ENCODE peak calls at places on chromosomes 6 and 20, in seven cellular contexts. D is colonic mucosa; K is ACHN; Z is H7; C is GM23248; U is left cardiac atrium; S is stimulated activated CD8-positive, alpha-beta memory T cell treated with anti-CD3 and anti-CD28 coated beads, Interleukin-4, amount 100 ng/mL, for 1 hour. B is an unnamed sample.

GRCh38 chr6:139181236-139181635 is 46.4 kb downstream of the HECA start:
- DNase-seq in D (no peak), K (no peak), Z (no peak), C (no peak), U (no peak), S (no peak), B (no peak)

GRCh38 chr6:87574237-87574636 is 15.6 kb downstream of the RARS2 start:
- DNase-seq in D (no peak), K (no peak), Z (no peak), C (no peak), U (no peak), S (no peak), B (no peak)

GRCh38 chr6:155380666-155381332 is 66.5 kb upstream of the TFB1M start:
- DNase-seq in D (no peak), K (no peak), Z (no peak), C (no peak), U (no peak), S (no peak), B (no peak)

GRCh38 chr6:115613488-115613887 is 447.2 kb downstream of the FRK start:
- DNase-seq in D (no peak), K (no peak), Z (no peak), C (peak), U (no peak), S (no peak), B (no peak)

GRCh38 chr6:65229768-65230167 is 477.3 kb downstream of the EYS start:
- DNase-seq in D (no peak), K (no peak), Z (no peak), C (no peak), U (no peak), S (no peak), B (no peak)

GRCh38 chr6:165760126-165760802 is 97.2 kb upstream of the PDE10A start:
- DNase-seq in D (no peak), K (no peak), Z (no peak), C (no peak), U (no peak), S (no peak), B (no peak)

GRCh38 chr6:139757766-139758655 is 383.6 kb upstream of the CITED2 start:
- DNase-seq in D (no peak), K (no peak), Z (no peak), C (peak), U (no peak), S (no peak), B (no peak)

GRCh38 chr6:44064089-44064947 is 62.9 kb downstream of the MRPL14 start:
- DNase-seq in D (no peak), K (peak), Z (peak), C (peak), U (peak), S (no peak), B (no peak)

GRCh38 chr20:22582386-22582959 is 1.9 kb downstream of the FOXA2 start:
- DNase-seq in D (no peak), K (no peak), Z (peak), C (no peak), U (no peak), S (no peak), B (no peak)

GRCh38 chr6:130020106-130020851 is 1.9 kb downstream of the L3MBTL3 start:
- DNase-seq in D (peak), K (peak), Z (peak), C (peak), U (peak), S (peak), B (no peak)

GRCh38 chr6:107489636-107490567 is at the start of gene SOBP:
- DNase-seq in D (peak), K (peak), Z (peak), C (peak), U (peak), S (no peak), B (no peak)

GRCh38 chr6:123448306-123448884 is 188.4 kb downstream of the TRDN start:
- DNase-seq in D (no peak), K (no peak), Z (no peak), C (no peak), U (no peak), S (no peak), B (no peak)

GRCh38 chr6:76555090-76555489 is 482.6 kb upstream of the IMPG1 start:
- DNase-seq in D (no peak), K (no peak), Z (no peak), C (no peak), U (no peak), S (no peak), B (no peak)

GRCh38 chr20:35226126-35226774 is at the start of gene MMP24:
- DNase-seq in D (no peak), K (no peak), Z (peak), C (no peak), U (no peak), S (no peak), B (no peak)

GRCh38 chr6:35025241-35026188 is 115.6 kb downstream of the TCP11 start:
- DNase-seq in D (no peak), K (no peak), Z (no peak), C (peak), U (no peak), S (no peak), B (no peak)

GRCh38 chr20:1163653-1164052 is 21.1 kb downstream of the TMEM74B start:
- DNase-seq in D (no peak), K (no peak), Z (no peak), C (no peak), U (no peak), S (no peak), B (no peak)

GRCh38 chr20:33865761-33866160 is 54.6 kb downstream of the CHMP4B start:
- DNase-seq in D (no peak), K (no peak), Z (no peak), C (no peak), U (no peak), S (no peak), B (no peak)

GRCh38 chr20:57102566-57102965 is 163.9 kb downstream of the BMP7 start:
- DNase-seq in D (no peak), K (no peak), Z (no peak), C (no peak), U (no peak), S (no peak), B (no peak)

GRCh38 chr6:85449818-85450577 is at the start of gene NT5E:
- DNase-seq in D (peak), K (peak), Z (peak), C (peak), U (peak), S (no peak), B (peak)

GRCh38 chr6:68575765-68576439 is 59.2 kb upstream of the ADGRB3 start:
- DNase-seq in D (no peak), K (peak), Z (peak), C (no peak), U (no peak), S (no peak), B (no peak)

GRCh38 chr6:156778615-156779205 is 1.5 kb downstream of the ARID1B start:
- DNase-seq in D (peak), K (peak), Z (peak), C (peak), U (peak), S (peak), B (no peak)

GRCh38 chr6:123803862-123804681 is at the start of gene NKAIN2:
- DNase-seq in D (no peak), K (peak), Z (no peak), C (no peak), U (peak), S (no peak), B (no peak)

GRCh38 chr20:33163856-33164762 is 3.9 kb upstream of the BPIFA2 start:
- DNase-seq in D (no peak), K (no peak), Z (no peak), C (no peak), U (no peak), S (no peak), B (no peak)

GRCh38 chr6:14618759-14619418 is 501.3 kb downstream of the CD83 start:
- DNase-seq in D (no peak), K (no peak), Z (no peak), C (no peak), U (no peak), S (no peak), B (no peak)

B was measured in cortex of kidney.